ENCODE peak calls at places on chromosomes 7 and 10, in five cellular contexts. Z, J, X, U and F are unnamed samples.

GRCh38 chr7:121140790-121141189 is 152.3 kb downstream of the CPED1 start:
- DNase-seq in X (no peak), Z (no peak), U (no peak), J (no peak), F (no peak)

GRCh38 chr10:120873741-120874140 is 22.6 kb downstream of the WDR11 start:
- DNase-seq in J (no peak), U (no peak), X (no peak), Z (no peak), F (no peak)

GRCh38 chr10:47311900-47312662 is 10.2 kb upstream of the GDF2 start:
- DNase-seq in J (peak), X (peak), Z (peak), U (peak), F (peak)

GRCh38 chr7:157462840-157463239 is 126.0 kb downstream of the DNAJB6 start:
- DNase-seq in Z (peak), U (no peak), J (no peak), X (no peak), F (peak)

GRCh38 chr7:77199008-77199966 is at the start of gene FGL2:
- DNase-seq in U (peak), Z (peak), J (peak), X (peak), F (no peak)

GRCh38 chr10:113947138-113948011 is 92.9 kb downstream of the NHLRC2 start:
- DNase-seq in Z (no peak), J (no peak), U (peak), X (no peak), F (no peak)

GRCh38 chr7:7416031-7416968 is 119.4 kb downstream of the COL28A1 start:
- DNase-seq in X (peak), Z (no peak), J (no peak), U (peak), F (no peak)

GRCh38 chr7:130943336-130943901 is 209.4 kb upstream of the KLF14 start:
- DNase-seq in U (peak), Z (no peak), J (no peak), X (peak), F (no peak)

GRCh38 chr7:194257-194995 is 2.1 kb downstream of the FAM20C start:
- DNase-seq in Z (no peak), J (peak), U (peak), X (peak), F (no peak)

GRCh38 chr10:93873427-93874115 is 20.2 kb upstream of the SLC35G1 start:
- DNase-seq in J (no peak), Z (no peak), U (peak), X (peak), F (no peak)

GRCh38 chr7:52956379-52956915 is 79.0 kb upstream of the POM121L12 start:
- DNase-seq in U (no peak), X (no peak), J (no peak), Z (no peak), F (no peak)

GRCh38 chr10:73529089-73529832 is 33.4 kb upstream of the PPP3CB start:
- DNase-seq in J (peak), U (peak), X (peak), Z (no peak), F (no peak)

GRCh38 chr10:89702121-89702480 is 711 bp downstream of the KIF20B start:
- DNase-seq in Z (no peak), X (peak), J (no peak), U (no peak), F (no peak)

GRCh38 chr10:49115015-49115795 is at the start of gene VSTM4:
- DNase-seq in X (no peak), Z (peak), J (peak), U (peak), F (peak)

GRCh38 chr10:6170638-6171037 is 32.1 kb upstream of the PFKFB3 start:
- DNase-seq in X (no peak), J (no peak), U (no peak), Z (no peak), F (no peak)

GRCh38 chr10:73126343-73126742 is 16.1 kb downstream of the NUDT13 start:
- DNase-seq in Z (no peak), X (peak), J (no peak), U (no peak), F (no peak)

GRCh38 chr10:62652114-62652513 is 152.4 kb upstream of the ADO start:
- DNase-seq in J (no peak), X (peak), U (peak), Z (no peak), F (no peak)

GRCh38 chr7:155773531-155773930 is 38.7 kb downstream of the SHH start:
- DNase-seq in Z (no peak), X (no peak), J (no peak), U (no peak), F (no peak)

GRCh38 chr10:103470755-103471653 is 8.0 kb downstream of the CALHM3 start:
- DNase-seq in J (peak), Z (no peak), X (no peak), U (no peak), F (no peak)

GRCh38 chr7:73437699-73438416 is 4.3 kb downstream of the FZD9 start:
- DNase-seq in U (no peak), J (no peak), X (no peak), Z (no peak), F (no peak)

GRCh38 chr10:46526682-46527038 is 29.8 kb downstream of the GPRIN2 start:
- DNase-seq in U (no peak), X (peak), J (no peak), Z (peak), F (no peak)

GRCh38 chr10:42874713-42875387 is 92.3 kb downstream of the BMS1 start:
- DNase-seq in Z (no peak), U (no peak), J (no peak), X (no peak), F (no peak)

GRCh38 chr7:96417784-96418183 is 95.9 kb upstream of the SLC25A13 start:
- DNase-seq in U (no peak), Z (no peak), X (no peak), J (no peak), F (no peak)

GRCh38 chr10:72308320-72308987 is 34.7 kb downstream of the DDIT4 start:
- DNase-seq in X (peak), Z (no peak), J (no peak), U (peak), F (no peak)

GRCh38 chr7:80611779-80612178 is 26.7 kb upstream of the CD36 start:
- DNase-seq in U (peak), X (peak), Z (peak), J (no peak), F (no peak)

GRCh38 chr10:43596546-43596945 is 9.7 kb upstream of the ZNF485 start:
- DNase-seq in Z (no peak), J (no peak), U (no peak), X (no peak), F (no peak)

GRCh38 chr7:158103378-158103777 is 484.2 kb downstream of the PTPRN2 start:
- DNase-seq in X (no peak), J (no peak), Z (no peak), U (no peak), F (peak)

GRCh38 chr10:111360260-111360925 is 283.6 kb downstream of the ADRA2A start:
- DNase-seq in X (peak), Z (peak), U (no peak), J (peak), F (no peak)

GRCh38 chr10:119350529-119351001 is 143.2 kb downstream of the GRK5 start:
- DNase-seq in J (no peak), Z (no peak), X (no peak), U (peak), F (no peak)

GRCh38 chr10:34018811-34019210 is 684.3 kb upstream of the NRP1 start:
- DNase-seq in J (no peak), X (peak), Z (no peak), U (no peak), F (no peak)

GRCh38 chr10:34015700-34016099 is 681.2 kb upstream of the NRP1 start:
- DNase-seq in U (no peak), X (peak), Z (no peak), J (no peak), F (no peak)

GRCh38 chr10:34016541-34016940 is 682.1 kb upstream of the NRP1 start:
- DNase-seq in Z (no peak), X (no peak), U (no peak), J (no peak), F (no peak)

GRCh38 chr10:34018129-34018528 is 683.7 kb upstream of the NRP1 start:
- DNase-seq in U (no peak), X (peak), J (no peak), Z (no peak), F (no peak)

GRCh38 chr10:34017281-34017680 is 682.8 kb upstream of the NRP1 start:
- DNase-seq in Z (no peak), U (no peak), J (peak), X (no peak), F (no peak)
- TF ChIP-seq CTCF in Z (no peak), U (no peak), J (peak), X (peak), F (no peak)

GRCh38 chr10:79142522-79143309 is 74.0 kb downstream of the ZMIZ1 start:
- DNase-seq in U (no peak), Z (no peak), X (no peak), J (no peak), F (no peak)
- TF ChIP-seq CTCF in U (peak), Z (no peak), X (no peak), J (peak), F (no peak)

DNA sequence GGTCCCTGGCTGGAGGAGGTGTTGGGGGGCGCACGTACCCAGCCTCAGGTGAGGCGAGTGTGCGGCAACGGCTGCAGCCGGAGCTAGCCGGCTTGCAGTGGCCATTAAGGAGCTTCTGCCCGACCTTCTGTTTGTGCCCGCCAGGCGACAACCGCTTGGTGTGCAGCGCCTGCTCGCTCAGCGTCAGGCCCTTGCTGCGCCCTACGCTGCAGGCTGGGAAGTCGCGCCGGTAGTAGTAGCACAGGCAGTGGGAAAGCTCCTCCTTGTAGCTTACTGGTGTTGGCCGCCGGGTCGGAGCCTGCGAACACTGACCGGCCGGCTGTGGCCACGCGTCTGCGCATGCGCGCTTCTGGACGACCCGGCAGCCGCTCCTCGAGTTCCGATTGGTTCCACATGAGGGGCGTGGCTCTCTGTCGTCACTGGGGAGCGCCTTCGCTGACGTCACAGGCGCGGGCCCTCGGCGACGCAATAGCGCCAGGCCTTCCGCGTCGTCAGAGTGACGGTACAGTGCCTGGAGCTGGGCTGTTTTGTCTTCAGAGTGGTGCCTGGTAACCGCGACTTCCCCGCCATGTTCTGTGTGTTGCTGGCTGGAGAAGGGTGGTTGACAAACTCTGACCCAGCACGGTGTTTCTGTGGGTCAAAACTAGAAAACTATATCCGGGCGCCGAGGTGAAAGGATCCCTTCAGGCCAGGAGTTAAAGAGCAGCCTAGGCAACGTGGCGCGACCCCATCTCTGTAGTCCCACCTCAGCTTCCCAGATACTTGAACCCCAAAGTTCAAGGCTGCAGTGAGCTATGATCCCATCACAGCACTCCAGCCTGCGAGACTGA is 76.3 kb upstream of the TMEM248 start:
- DNase-seq in J (peak), Z (peak), X (peak), U (peak), F (peak)
- TF ChIP-seq CTCF in J (no peak), Z (peak), X (peak), U (peak), F (no peak)

GRCh38 chr7:30029696-30030095 is 1.5 kb downstream of the PLEKHA8 start:
- DNase-seq in J (no peak), Z (no peak), X (peak), U (no peak), F (no peak)
- TF ChIP-seq CTCF in J (peak), Z (no peak), X (peak), U (no peak), F (no peak)